ENCODE peak calls at places on chromosomes 7 and 10, in four cellular contexts. Y is psoas muscle, E is GM23248, R is AG04450. L is an unnamed sample.

GRCh38 chr7:1666779-1667565 is 3.1 kb upstream of the ELFN1 start:
- DNase-seq in Y (peak; percentile 48), E (peak; percentile 62), R (no peak), L (no peak)

GRCh38 chr7:101740981-101741725 is 76.3 kb upstream of the CUX1 start:
- DNase-seq in Y (no peak), E (no peak), R (no peak), L (no peak)

GRCh38 chr7:150962743-150963399 is 15.2 kb downstream of the KCNH2 start:
- DNase-seq in Y (no peak), E (peak; percentile 72), R (no peak), L (peak; percentile 29)

GRCh38 chr7:142760071-142760642 is 10.6 kb upstream of the PRSS2 start:
- DNase-seq in Y (no peak), E (no peak), R (no peak), L (no peak)

GRCh38 chr7:14507617-14508016 is 394.9 kb downstream of the DGKB start:
- DNase-seq in Y (no peak), E (peak; percentile 27), R (no peak), L (no peak)

GRCh38 chr10:34397324-34397723 is 417.8 kb downstream of the PARD3 start:
- DNase-seq in Y (no peak), E (peak; percentile 68), R (no peak), L (no peak)

GRCh38 chr7:47314728-47315601 is 266.9 kb downstream of the TNS3 start:
- DNase-seq in Y (peak; percentile 75), E (peak; percentile 53), R (peak; percentile 51), L (no peak)

GRCh38 chr7:40329601-40330153 is 194.9 kb downstream of the SUGCT start:
- DNase-seq in Y (no peak), E (peak; percentile 67), R (peak; percentile 32), L (no peak)

GRCh38 chr7:17105701-17106100 is 192.8 kb upstream of the AHR start:
- DNase-seq in Y (no peak), E (peak; percentile 11), R (no peak), L (no peak)

GRCh38 chr7:132738254-132738653 is 162.0 kb upstream of the PLXNA4 start:
- DNase-seq in Y (no peak), E (peak; percentile 97), R (peak; percentile 72), L (no peak)

GRCh38 chr7:96308253-96308949 is 13.5 kb downstream of the SLC25A13 start:
- DNase-seq in Y (no peak), E (no peak), R (no peak), L (no peak)

GRCh38 chr10:15370741-15371701 is at the start of gene FAM171A1:
- DNase-seq in Y (peak; percentile 64), E (peak; percentile 82), R (no peak), L (peak; percentile 50)

GRCh38 chr7:20403356-20403755 is 72.7 kb downstream of the ITGB8 start:
- DNase-seq in Y (peak; percentile 59), E (peak; percentile 24), R (no peak), L (no peak)

GRCh38 chr7:135160858-135161653 is 9.5 kb downstream of the CYREN start:
- DNase-seq in Y (no peak), E (no peak), R (no peak), L (no peak)

GRCh38 chr7:151687523-151688235 is 168.0 kb upstream of the RHEB start:
- DNase-seq in Y (peak; percentile 74), E (peak; percentile 96), R (peak; percentile 91), L (no peak)

GRCh38 chr7:87886875-87887274 is 10.6 kb downstream of the DBF4 start:
- DNase-seq in Y (no peak), E (peak; percentile 58), R (peak; percentile 11), L (no peak)

GRCh38 chr7:23938937-23939552 is 229.0 kb downstream of the STK31 start:
- DNase-seq in Y (no peak), E (peak; percentile 45), R (no peak), L (no peak)

GRCh38 chr10:84424731-84425165 is 96.4 kb downstream of the CCSER2 start:
- DNase-seq in Y (peak; percentile 92), E (peak; percentile 96), R (peak; percentile 89), L (no peak)

GRCh38 chr7:55794527-55794926 is 68.0 kb downstream of the SEPTIN14 start:
- DNase-seq in Y (no peak), E (peak; percentile 1), R (no peak), L (no peak)

GRCh38 chr7:24576171-24577052 is 3.2 kb downstream of the PALS2 start:
- DNase-seq in Y (no peak), E (peak; percentile 81), R (peak; percentile 42), L (no peak)

GRCh38 chr10:124285587-124286527 is 132.9 kb downstream of the OAT start:
- DNase-seq in Y (peak; percentile 35), E (peak; percentile 17), R (no peak), L (no peak)

GRCh38 chr10:26703974-26704373 is 6.5 kb downstream of the PDSS1 start:
- DNase-seq in Y (no peak), E (no peak), R (no peak), L (no peak)

GRCh38 chr7:17242504-17242903 is 55.9 kb upstream of the AHR start:
- DNase-seq in Y (no peak), E (no peak), R (no peak), L (no peak)

GRCh38 chr10:81873932-81874816 is 820 bp upstream of the NRG3 start:
- DNase-seq in Y (peak; percentile 56), E (peak; percentile 13), R (no peak), L (no peak)

GRCh38 chr7:42167206-42167913 is 69.6 kb downstream of the GLI3 start:
- DNase-seq in Y (no peak), E (no peak), R (no peak), L (no peak)

GRCh38 chr10:114541081-114541833 is 116.8 kb downstream of the ABLIM1 start:
- DNase-seq in Y (peak; percentile 79), E (peak; percentile 85), R (peak; percentile 80), L (peak; percentile 55)

GRCh38 chr7:6608794-6609193 is 6.6 kb upstream of the ZNF853 start:
- DNase-seq in Y (no peak), E (no peak), R (no peak), L (no peak)

GRCh38 chr10:86871563-86872183 is 85.7 kb downstream of the MMRN2 start:
- DNase-seq in Y (no peak), E (no peak), R (no peak), L (no peak)

GRCh38 chr10:60414877-60415585 is 25.4 kb upstream of the ANK3 start:
- DNase-seq in Y (no peak), E (peak; percentile 94), R (peak; percentile 67), L (no peak)

GRCh38 chr10:113709221-113709838 is 29.6 kb downstream of the CASP7 start:
- DNase-seq in Y (no peak), E (peak; percentile 84), R (peak; percentile 65), L (no peak)

GRCh38 chr10:78396754-78397153 is 363.1 kb downstream of the RPS24 start:
- DNase-seq in Y (no peak), E (no peak), R (no peak), L (no peak)

GRCh38 chr10:2681911-2682310 is 385.4 kb upstream of the PFKP start:
- DNase-seq in Y (no peak), E (no peak), R (no peak), L (no peak)

GRCh38 chr10:21257919-21258318 is 267.6 kb downstream of the SKIDA1 start:
- DNase-seq in Y (no peak), E (peak; percentile 56), R (no peak), L (no peak)

GRCh38 chr10:30038961-30039536 is 20.3 kb downstream of the JCAD start:
- DNase-seq in Y (no peak), E (no peak), R (no peak), L (no peak)
- H3K9me3 ChIP-seq in Y (no peaks in the 10 kb centered on the region), E (no peaks in the 10 kb centered on the region), R (no peaks in the 10 kb centered on the region), L (no peaks in the 10 kb centered on the region)

DNA sequence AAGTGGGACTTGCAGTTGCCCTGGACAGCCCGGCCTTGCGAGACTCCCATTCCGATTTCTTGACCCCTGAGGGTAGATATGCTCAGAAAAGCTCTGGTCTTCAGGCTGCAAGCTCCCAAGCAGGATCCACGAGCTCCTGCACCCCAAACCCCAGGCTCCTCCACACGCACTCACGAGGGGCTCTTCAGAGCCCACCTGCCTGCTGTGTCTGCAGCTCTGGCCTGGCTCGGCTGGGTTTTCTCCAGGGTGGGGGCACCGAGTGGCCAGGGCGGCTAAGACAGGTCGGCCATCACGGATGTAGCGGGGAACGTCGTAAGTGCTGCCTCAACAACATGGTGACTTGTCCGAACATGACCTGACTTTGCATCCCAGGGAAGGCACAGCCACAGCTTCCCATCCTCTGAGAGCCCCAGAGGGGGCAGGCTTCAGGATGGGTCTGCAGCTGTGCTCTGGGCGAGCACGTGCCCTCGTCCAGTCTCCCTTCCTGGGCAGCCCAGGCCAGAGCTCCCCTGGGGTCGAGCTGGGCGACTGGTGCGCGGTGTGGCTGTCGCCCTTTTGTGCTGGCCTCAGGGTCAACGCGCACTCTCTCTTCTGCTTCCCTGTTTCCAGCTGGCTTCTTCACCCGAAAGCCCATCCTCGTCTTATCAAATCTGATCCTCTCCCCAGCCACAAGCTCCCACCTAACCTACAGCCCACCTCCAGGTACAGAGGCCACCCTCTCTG is 415.3 kb downstream of the DNAJB6 start:
- DNase-seq in Y (no peak), E (no peak), R (no peak), L (no peak)
- H3K9me3 ChIP-seq in Y (no peaks in the 10 kb centered on the region), E (no peaks in the 10 kb centered on the region), R (peaks cover 79% of the 10 kb centered on the region), L (no peaks in the 10 kb centered on the region)

DNA sequence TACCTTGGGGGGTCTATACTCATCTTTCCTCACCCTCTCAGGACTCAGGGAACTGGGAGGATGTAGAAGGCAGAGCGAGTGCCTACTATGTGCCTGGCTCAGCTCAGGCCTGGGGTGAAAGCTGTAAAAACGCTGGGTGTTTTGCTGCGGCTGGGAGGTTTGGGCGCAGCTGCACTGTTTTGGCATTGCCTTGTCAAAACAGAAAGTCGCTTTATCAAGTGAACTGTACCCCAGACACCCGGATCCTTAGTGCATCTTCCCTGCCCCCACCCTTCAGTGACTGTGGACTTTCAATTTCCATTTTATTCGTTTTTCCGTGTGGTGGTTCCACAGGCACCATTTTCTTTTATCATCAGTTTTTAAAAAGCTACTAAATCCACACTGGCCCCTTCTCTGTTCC is 86.7 kb upstream of the ZNF716 start:
- DNase-seq in Y (no peak), E (no peak), R (no peak), L (no peak)
- H3K9me3 ChIP-seq in Y (no peaks in the 10 kb centered on the region), E (no peaks in the 10 kb centered on the region), R (peaks cover 82% of the 10 kb centered on the region), L (no peaks in the 10 kb centered on the region)

GRCh38 chr10:71438761-71439160 is 42.0 kb downstream of the CDH23 start:
- DNase-seq in Y (no peak), E (no peak), R (no peak), L (no peak)

GRCh38 chr10:71439670-71440425 is 43.1 kb downstream of the CDH23 start:
- DNase-seq in Y (no peak), E (no peak), R (no peak), L (no peak)

GRCh38 chr10:71442859-71443570 is 46.3 kb downstream of the CDH23 start:
- DNase-seq in Y (no peak), E (no peak), R (no peak), L (no peak)

GRCh38 chr10:71442000-71442399 is 45.3 kb downstream of the CDH23 start:
- DNase-seq in Y (no peak), E (no peak), R (no peak), L (no peak)

GRCh38 chr10:71440506-71441035 is 43.9 kb downstream of the CDH23 start:
- DNase-seq in Y (no peak), E (no peak), R (no peak), L (no peak)
- H3K9me3 ChIP-seq in Y (no peaks in the 10 kb centered on the region), E (no peaks in the 10 kb centered on the region), R (no peaks in the 10 kb centered on the region), L (no peaks in the 10 kb centered on the region)

DNA sequence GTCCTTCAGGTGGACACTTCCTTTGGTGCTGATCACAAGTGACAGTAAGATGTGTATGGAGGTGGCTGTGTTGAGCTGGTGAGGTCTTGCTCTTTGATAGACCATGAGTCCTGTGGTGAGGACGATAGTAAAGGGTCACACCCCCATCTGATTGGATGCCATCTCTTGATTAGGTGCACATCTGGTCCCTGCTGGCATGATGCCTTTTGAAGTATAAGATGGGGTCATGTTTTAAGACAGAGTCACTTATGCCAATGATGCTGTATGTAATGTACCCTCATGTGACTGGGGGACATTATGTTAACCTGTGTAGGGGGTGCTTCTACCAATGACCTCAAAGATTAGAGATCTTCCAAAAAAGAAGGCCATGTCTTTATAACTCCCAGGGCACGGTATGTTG is 644.6 kb downstream of the ACTR3B start:
- DNase-seq in Y (no peak), E (no peak), R (no peak), L (no peak)
- H3K9me3 ChIP-seq in Y (no peaks in the 10 kb centered on the region), E (no peaks in the 10 kb centered on the region), R (peaks cover 55% of the 10 kb centered on the region), L (no peaks in the 10 kb centered on the region)

L was measured in effector memory CD4-positive, alpha-beta T cell.